ENCODE peak calls at places on chromosomes 3 and 15, in five cellular contexts. One of them, this sample, is unnamed.

GRCh38 chr3:155078959-155079794 is 942 bp upstream of the MME start:
- DNase-seq in psoas muscle: no peak
- DNase-seq in RWPE2: no peak
- DNase-seq in GM23338: peak; percentile 67
- DNase-seq in DND-41: peak; percentile 60
- DNase-seq in this sample: no peak

GRCh38 chr3:161818106-161818505 is 321.5 kb downstream of the OTOL1 start:
- DNase-seq in psoas muscle: no peak
- DNase-seq in RWPE2: no peak
- DNase-seq in GM23338: no peak
- DNase-seq in DND-41: no peak
- DNase-seq in this sample: no peak

GRCh38 chr3:129412542-129413198 is 15.8 kb downstream of the EFCAB12 start:
- DNase-seq in psoas muscle: no peak
- DNase-seq in RWPE2: no peak
- DNase-seq in GM23338: no peak
- DNase-seq in DND-41: no peak
- DNase-seq in this sample: no peak

GRCh38 chr3:111676177-111677021 is 81.3 kb upstream of the ZBED2 start:
- DNase-seq in psoas muscle: no peak
- DNase-seq in RWPE2: peak; percentile 89
- DNase-seq in GM23338: no peak
- DNase-seq in DND-41: no peak
- DNase-seq in this sample: no peak

GRCh38 chr3:186340211-186340610 is 21.8 kb downstream of the DGKG start:
- DNase-seq in psoas muscle: no peak
- DNase-seq in RWPE2: no peak
- DNase-seq in GM23338: no peak
- DNase-seq in DND-41: no peak
- DNase-seq in this sample: no peak

GRCh38 chr3:50185230-50185629 is 6.2 kb upstream of the GNAT1 start:
- DNase-seq in psoas muscle: no peak
- DNase-seq in RWPE2: no peak
- DNase-seq in GM23338: no peak
- DNase-seq in DND-41: no peak
- DNase-seq in this sample: no peak

GRCh38 chr3:183777016-183777618 is 48.3 kb downstream of the MAP6D1 start:
- DNase-seq in psoas muscle: no peak
- DNase-seq in RWPE2: no peak
- DNase-seq in GM23338: no peak
- DNase-seq in DND-41: no peak
- DNase-seq in this sample: no peak

GRCh38 chr3:26114851-26115250 is 325.0 kb downstream of the OXSM start:
- DNase-seq in psoas muscle: no peak
- DNase-seq in RWPE2: no peak
- DNase-seq in GM23338: no peak
- DNase-seq in DND-41: no peak
- DNase-seq in this sample: no peak

GRCh38 chr15:70147178-70147760 is 49.6 kb upstream of the TLE3 start:
- DNase-seq in psoas muscle: no peak
- DNase-seq in RWPE2: no peak
- DNase-seq in GM23338: no peak
- DNase-seq in DND-41: no peak
- DNase-seq in this sample: no peak

GRCh38 chr15:87645723-87646122 is 610.8 kb downstream of the NTRK3 start:
- DNase-seq in psoas muscle: no peak
- DNase-seq in RWPE2: no peak
- DNase-seq in GM23338: no peak
- DNase-seq in DND-41: no peak
- DNase-seq in this sample: no peak

GRCh38 chr15:62392411-62392810 is 227.3 kb upstream of the C2CD4B start:
- DNase-seq in psoas muscle: peak; percentile 31
- DNase-seq in RWPE2: no peak
- DNase-seq in GM23338: peak; percentile 54
- DNase-seq in DND-41: peak; percentile 34
- DNase-seq in this sample: no peak

GRCh38 chr3:169362872-169363271 is 300.6 kb downstream of the MECOM start:
- DNase-seq in psoas muscle: no peak
- DNase-seq in RWPE2: no peak
- DNase-seq in GM23338: no peak
- DNase-seq in DND-41: no peak
- DNase-seq in this sample: no peak

GRCh38 chr3:58009026-58009748 is 965 bp downstream of the FLNB start:
- DNase-seq in psoas muscle: peak; percentile 26
- DNase-seq in RWPE2: no peak
- DNase-seq in GM23338: peak; percentile 62
- DNase-seq in DND-41: peak; percentile 55
- DNase-seq in this sample: no peak

GRCh38 chr15:101439920-101440319 is 49.6 kb downstream of the PCSK6 start:
- DNase-seq in psoas muscle: no peak
- DNase-seq in RWPE2: peak; percentile 14
- DNase-seq in GM23338: no peak
- DNase-seq in DND-41: no peak
- DNase-seq in this sample: no peak

GRCh38 chr15:42490246-42490742 is 647 bp downstream of the ZNF106 start:
- DNase-seq in psoas muscle: no peak
- DNase-seq in RWPE2: no peak
- DNase-seq in GM23338: no peak
- DNase-seq in DND-41: no peak
- DNase-seq in this sample: peak; percentile 20

GRCh38 chr15:66505818-66506217 is 692 bp downstream of the ZWILCH start:
- DNase-seq in psoas muscle: no peak
- DNase-seq in RWPE2: no peak
- DNase-seq in GM23338: no peak
- DNase-seq in DND-41: no peak
- DNase-seq in this sample: no peak

GRCh38 chr3:124837065-124837464 is 50.1 kb downstream of the ITGB5 start:
- DNase-seq in psoas muscle: no peak
- DNase-seq in RWPE2: no peak
- DNase-seq in GM23338: no peak
- DNase-seq in DND-41: no peak
- DNase-seq in this sample: no peak

GRCh38 chr15:51065781-51066180 is 28.9 kb downstream of the TNFAIP8L3 start:
- DNase-seq in psoas muscle: no peak
- DNase-seq in RWPE2: no peak
- DNase-seq in GM23338: no peak
- DNase-seq in DND-41: no peak
- DNase-seq in this sample: no peak

GRCh38 chr15:94970831-94971230 is 739.5 kb downstream of the MCTP2 start:
- DNase-seq in psoas muscle: no peak
- DNase-seq in RWPE2: no peak
- DNase-seq in GM23338: no peak
- DNase-seq in DND-41: no peak
- DNase-seq in this sample: no peak

GRCh38 chr15:74240002-74240568 is 4.0 kb downstream of the CCDC33 start:
- DNase-seq in psoas muscle: peak; percentile 85
- DNase-seq in RWPE2: peak; percentile 97
- DNase-seq in GM23338: peak; percentile 47
- DNase-seq in DND-41: peak; percentile 9
- DNase-seq in this sample: no peak

GRCh38 chr3:177724020-177724638 is 526.8 kb upstream of the TBL1XR1 start:
- DNase-seq in psoas muscle: peak; percentile 72
- DNase-seq in RWPE2: no peak
- DNase-seq in GM23338: no peak
- DNase-seq in DND-41: no peak
- DNase-seq in this sample: no peak

GRCh38 chr3:65030847-65031463 is 343.2 kb upstream of the ADAMTS9 start:
- DNase-seq in psoas muscle: no peak
- DNase-seq in RWPE2: no peak
- DNase-seq in GM23338: no peak
- DNase-seq in DND-41: peak; percentile 4
- DNase-seq in this sample: no peak

GRCh38 chr15:78177447-78177873 is 28.3 kb downstream of the IDH3A start:
- DNase-seq in psoas muscle: no peak
- DNase-seq in RWPE2: no peak
- DNase-seq in GM23338: peak; percentile 89
- DNase-seq in DND-41: peak; percentile 24
- DNase-seq in this sample: no peak

GRCh38 chr3:196117809-196118208 is 35.9 kb upstream of the TFRC start:
- DNase-seq in psoas muscle: no peak
- DNase-seq in RWPE2: no peak
- DNase-seq in GM23338: no peak
- DNase-seq in DND-41: no peak
- DNase-seq in this sample: no peak

GRCh38 chr15:40344631-40345120 is 3.9 kb upstream of the CCDC9B start:
- DNase-seq in psoas muscle: peak; percentile 64
- DNase-seq in RWPE2: peak; percentile 77
- DNase-seq in GM23338: peak; percentile 89
- DNase-seq in DND-41: peak; percentile 72
- DNase-seq in this sample: peak; percentile 70

GRCh38 chr15:69979269-69979668 is 118.4 kb downstream of the TLE3 start:
- DNase-seq in psoas muscle: no peak
- DNase-seq in RWPE2: no peak
- DNase-seq in GM23338: peak; percentile 27
- DNase-seq in DND-41: no peak
- DNase-seq in this sample: no peak

GRCh38 chr3:38120690-38121450 is 16.1 kb downstream of the ACAA1 start:
- DNase-seq in psoas muscle: no peak
- DNase-seq in RWPE2: peak; percentile 30
- DNase-seq in GM23338: no peak
- DNase-seq in DND-41: no peak
- DNase-seq in this sample: no peak

GRCh38 chr3:53255775-53256703 is at the start of gene TKT:
- DNase-seq in psoas muscle: peak; percentile 89
- DNase-seq in RWPE2: peak; percentile 83
- DNase-seq in GM23338: peak; percentile 89
- DNase-seq in DND-41: peak; percentile 85
- DNase-seq in this sample: peak; percentile 75

GRCh38 chr3:53253707-53254106 is 2.1 kb downstream of the TKT start:
- DNase-seq in psoas muscle: no peak
- DNase-seq in RWPE2: no peak
- DNase-seq in GM23338: no peak
- DNase-seq in DND-41: no peak
- DNase-seq in this sample: no peak

GRCh38 chr3:53254190-53254809 is 1.5 kb downstream of the TKT start:
- DNase-seq in psoas muscle: no peak
- DNase-seq in RWPE2: no peak
- DNase-seq in GM23338: no peak
- DNase-seq in DND-41: peak; percentile 13
- DNase-seq in this sample: no peak

GRCh38 chr3:53255360-53255774 is 455 bp downstream of the TKT start:
- DNase-seq in psoas muscle: no peak
- DNase-seq in RWPE2: peak; percentile 42
- DNase-seq in GM23338: no peak
- DNase-seq in DND-41: peak; percentile 54
- DNase-seq in this sample: peak; percentile 53

DNA sequence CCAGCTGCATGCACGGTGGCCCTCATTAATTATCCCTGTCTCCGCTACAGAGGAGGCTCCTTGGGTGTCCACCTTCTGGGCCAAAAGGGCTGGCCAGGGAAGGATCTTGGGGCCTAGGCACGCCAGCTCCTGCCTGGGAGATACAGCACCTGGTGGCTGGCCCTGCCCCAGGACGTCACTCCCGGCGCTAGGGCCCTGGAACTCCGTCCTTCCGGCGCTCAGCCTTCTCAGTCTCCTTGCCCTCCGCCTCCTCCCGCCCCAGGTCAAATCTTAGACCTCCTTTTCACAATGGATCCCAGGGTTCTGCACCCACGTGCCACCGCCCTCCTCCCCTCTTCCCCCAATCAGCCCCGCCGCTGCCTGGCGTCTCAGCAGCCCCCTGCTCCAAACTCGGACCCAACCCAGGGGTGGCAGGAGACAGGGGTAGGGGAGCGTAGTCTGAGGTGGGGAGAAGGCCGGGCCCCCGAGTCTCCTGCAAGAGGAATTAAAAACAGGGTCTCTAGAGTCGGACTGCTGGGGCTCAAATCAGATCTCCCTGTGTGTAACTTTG is 937 bp downstream of the TKT start:
- DNase-seq in psoas muscle: peak; percentile 69
- DNase-seq in RWPE2: peak; percentile 80
- DNase-seq in GM23338: peak; percentile 76
- DNase-seq in DND-41: peak; percentile 78
- DNase-seq in this sample: peak; percentile 59
- H3K4me1 ChIP-seq in psoas muscle: peaks cover 49% of the 10 kb centered on the region
- H3K4me1 ChIP-seq in RWPE2: peaks cover 19% of the 10 kb centered on the region
- H3K4me1 ChIP-seq in GM23338: peaks cover 62% of the 10 kb centered on the region
- H3K4me1 ChIP-seq in DND-41: peaks cover 47% of the 10 kb centered on the region
- H3K4me1 ChIP-seq in this sample: peaks cover 47% of the 10 kb centered on the region

DNA sequence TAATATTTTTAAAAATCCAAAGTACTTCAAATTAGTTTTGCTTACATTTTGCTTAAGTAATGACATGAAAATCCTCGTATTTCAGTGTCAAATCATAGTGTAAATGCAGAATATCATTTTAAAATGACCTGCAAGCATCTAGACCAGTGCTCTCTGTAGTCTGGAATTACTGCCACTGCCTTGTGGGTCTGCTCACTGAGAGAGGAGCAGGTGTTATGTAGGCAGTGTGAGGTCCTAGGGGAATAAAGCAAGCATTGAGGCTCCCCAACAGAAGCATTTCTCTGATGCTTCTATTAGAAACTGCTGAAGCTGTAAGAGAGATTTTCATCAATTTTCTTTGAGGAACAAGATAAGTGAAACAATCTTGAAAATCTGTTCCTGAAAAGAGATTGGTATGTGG is 253.2 kb downstream of the BBX start:
- DNase-seq in psoas muscle: no peak
- DNase-seq in RWPE2: no peak
- DNase-seq in GM23338: no peak
- DNase-seq in DND-41: no peak
- DNase-seq in this sample: no peak
- H3K27ac ChIP-seq in psoas muscle: no peak overlapping the region
- H3K27ac ChIP-seq in RWPE2: no peak overlapping the region
- H3K27ac ChIP-seq in GM23338: peak overlapping the region; percentile 27
- H3K27ac ChIP-seq in DND-41: no peak overlapping the region
- H3K27ac ChIP-seq in this sample: no peak overlapping the region

DNA sequence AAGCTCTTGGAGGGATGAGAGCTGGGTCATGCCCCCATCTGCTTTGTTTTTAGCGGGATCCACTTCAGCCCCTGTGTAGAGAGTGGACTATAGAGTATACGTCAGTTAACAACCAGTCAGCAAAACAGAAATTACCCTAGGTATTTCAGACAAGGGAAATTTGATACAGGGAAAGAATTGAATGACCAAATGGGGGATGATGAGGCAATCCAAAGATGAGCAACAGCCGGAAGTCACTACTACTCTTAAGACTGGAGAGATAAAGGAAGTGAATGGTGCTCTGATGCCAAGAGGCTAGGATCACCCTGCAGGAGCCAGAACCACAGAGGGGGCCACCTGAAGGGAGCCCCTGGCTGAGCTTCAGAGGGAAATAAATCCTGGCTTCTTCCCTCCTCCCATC is 1.7 kb upstream of the GPR62 start:
- DNase-seq in psoas muscle: no peak
- DNase-seq in RWPE2: no peak
- DNase-seq in GM23338: no peak
- DNase-seq in DND-41: no peak
- DNase-seq in this sample: no peak
- H3K27me3 ChIP-seq in psoas muscle: no peaks in the 10 kb centered on the region
- H3K27me3 ChIP-seq in RWPE2: no peaks in the 10 kb centered on the region
- H3K27me3 ChIP-seq in GM23338: peaks cover 60% of the 10 kb centered on the region
- H3K27me3 ChIP-seq in DND-41: no peaks in the 10 kb centered on the region
- H3K27me3 ChIP-seq in this sample: peaks cover 8% of the 10 kb centered on the region

DNA sequence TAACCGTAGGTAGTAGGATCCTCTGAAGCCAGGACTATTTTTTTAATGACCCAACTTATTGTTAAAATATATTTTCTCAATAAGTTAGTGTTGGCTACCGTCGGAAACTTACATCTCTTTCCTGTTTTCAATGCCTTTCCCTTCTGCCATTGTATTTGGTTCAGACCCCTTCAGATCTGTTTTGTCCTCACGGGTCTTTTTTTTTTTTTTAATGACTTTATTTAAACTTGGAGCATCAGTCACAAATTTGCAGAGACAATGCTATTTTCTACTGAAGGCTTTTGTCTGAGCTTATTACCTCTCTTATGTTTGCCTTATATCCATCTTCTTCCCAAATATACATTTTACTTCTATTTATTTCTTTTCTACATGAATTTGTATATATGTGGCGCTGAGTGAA is 47.6 kb downstream of the PDE8A start:
- DNase-seq in psoas muscle: no peak
- DNase-seq in RWPE2: no peak
- DNase-seq in GM23338: no peak
- DNase-seq in DND-41: no peak
- DNase-seq in this sample: no peak
- H3K4me1 ChIP-seq in psoas muscle: peaks cover 49% of the 10 kb centered on the region
- H3K4me1 ChIP-seq in RWPE2: peaks cover 23% of the 10 kb centered on the region
- H3K4me1 ChIP-seq in GM23338: peaks cover 56% of the 10 kb centered on the region
- H3K4me1 ChIP-seq in DND-41: no peaks in the 10 kb centered on the region
- H3K4me1 ChIP-seq in this sample: peaks cover 68% of the 10 kb centered on the region

This sample was measured in CD4-positive, alpha-beta memory T cell.